ENCODE peak calls at places on chromosome 5, in seven cellular contexts. N is astrocyte, J is nephron progenitor cell, U is endodermal cell, C is neural crest cell, O is cardiac fibroblast, K is psoas muscle. M is an unnamed sample.
A peak's percentile ranks its signal among the peaks of the same experiment; 100 is the strongest.

GRCh38 chr5:115818821-115819220 is 2.4 kb upstream of the CDO1 start:
- DNase-seq in N (no peak), J (no peak), U (no peak), C (no peak), O (no peak), K (no peak), M (no peak)

GRCh38 chr5:8057764-8058163 is 188.8 kb downstream of the MTRR start:
- DNase-seq in N (peak; percentile 26), J (no peak), U (no peak), C (no peak), O (peak; percentile 6), K (no peak), M (no peak)

GRCh38 chr5:66362021-66362420 is 217.9 kb downstream of the SREK1 start:
- DNase-seq in N (no peak), J (no peak), U (peak; percentile 21), C (no peak), O (no peak), K (no peak), M (no peak)

GRCh38 chr5:173239233-173239593 is 4.2 kb upstream of the NKX2-5 start:
- DNase-seq in N (no peak), J (no peak), U (no peak), C (no peak), O (no peak), K (no peak), M (no peak)

GRCh38 chr5:157540707-157541451 is 34.7 kb downstream of the ADAM19 start:
- DNase-seq in N (peak; percentile 83), J (no peak), U (peak; percentile 73), C (no peak), O (peak; percentile 81), K (peak; percentile 64), M (no peak)

GRCh38 chr5:142015781-142016533 is 3.1 kb upstream of the GNPDA1 start:
- DNase-seq in N (peak; percentile 49), J (no peak), U (peak; percentile 26), C (no peak), O (peak; percentile 76), K (no peak), M (no peak)

GRCh38 chr5:67648201-67648671 is 451.6 kb upstream of the CD180 start:
- DNase-seq in N (peak; percentile 94), J (no peak), U (no peak), C (no peak), O (peak; percentile 70), K (peak; percentile 83), M (no peak)

GRCh38 chr5:108380531-108381021 is 1.3 kb downstream of the FBXL17 start:
- DNase-seq in N (peak; percentile 14), J (peak; percentile 69), U (peak; percentile 84), C (peak; percentile 10), O (peak; percentile 25), K (peak; percentile 50), M (peak; percentile 30)

GRCh38 chr5:74141053-74141452 is 499.5 kb downstream of the ENC1 start:
- DNase-seq in N (peak; percentile 64), J (no peak), U (no peak), C (no peak), O (peak; percentile 76), K (no peak), M (no peak)

GRCh38 chr5:64958757-64959391 is 190.1 kb downstream of the CWC27 start:
- DNase-seq in N (peak; percentile 27), J (no peak), U (no peak), C (no peak), O (peak; percentile 74), K (no peak), M (no peak)

GRCh38 chr5:14178091-14178490 is 34.9 kb downstream of the TRIO start:
- DNase-seq in N (peak; percentile 77), J (no peak), U (no peak), C (no peak), O (no peak), K (no peak), M (no peak)

GRCh38 chr5:166093312-166093711 is 2198.1 kb upstream of the WWC1 start:
- DNase-seq in N (no peak), J (no peak), U (no peak), C (no peak), O (no peak), K (no peak), M (no peak)

GRCh38 chr5:116564322-116564721 is 10.3 kb downstream of the SEMA6A start:
- DNase-seq in N (no peak), J (no peak), U (peak; percentile 35), C (no peak), O (no peak), K (no peak), M (no peak)

GRCh38 chr5:134458234-134458633 is 46.6 kb upstream of the CDKN2AIPNL start:
- DNase-seq in N (peak; percentile 68), J (no peak), U (no peak), C (no peak), O (no peak), K (peak; percentile 78), M (no peak)

GRCh38 chr5:41966706-41967105 is 41.6 kb downstream of the FBXO4 start:
- DNase-seq in N (no peak), J (no peak), U (no peak), C (no peak), O (no peak), K (no peak), M (no peak)

GRCh38 chr5:69450116-69450515 is 35.2 kb downstream of the MARVELD2 start:
- DNase-seq in N (peak; percentile 96), J (no peak), U (peak; percentile 7), C (no peak), O (peak; percentile 96), K (no peak), M (no peak)

GRCh38 chr5:42487077-42487476 is 63.8 kb downstream of the GHR start:
- DNase-seq in N (no peak), J (no peak), U (no peak), C (no peak), O (no peak), K (no peak), M (no peak)

GRCh38 chr5:16931334-16932110 is 4.6 kb downstream of the MYO10 start:
- DNase-seq in N (peak; percentile 76), J (no peak), U (no peak), C (no peak), O (no peak), K (no peak), M (no peak)
- TF ChIP-seq CTCF in N (no peak), J (no peak), U (no peak), C (no peak), O (no peak), K (no peak), M (no peak)

GRCh38 chr5:127758884-127759283 is 55.7 kb downstream of the CCDC192 start:
- DNase-seq in N (no peak), J (no peak), U (peak; percentile 59), C (no peak), O (peak; percentile 33), K (no peak), M (no peak)

GRCh38 chr5:127754259-127754658 is 51.1 kb downstream of the CCDC192 start:
- DNase-seq in N (peak; percentile 70), J (no peak), U (no peak), C (no peak), O (peak; percentile 48), K (no peak), M (peak; percentile 11)

GRCh38 chr5:127761869-127762268 is 58.7 kb downstream of the CCDC192 start:
- DNase-seq in N (no peak), J (no peak), U (no peak), C (no peak), O (no peak), K (no peak), M (no peak)

GRCh38 chr5:127754727-127755126 is 51.5 kb downstream of the CCDC192 start:
- DNase-seq in N (no peak), J (no peak), U (no peak), C (no peak), O (no peak), K (no peak), M (no peak)

DNA sequence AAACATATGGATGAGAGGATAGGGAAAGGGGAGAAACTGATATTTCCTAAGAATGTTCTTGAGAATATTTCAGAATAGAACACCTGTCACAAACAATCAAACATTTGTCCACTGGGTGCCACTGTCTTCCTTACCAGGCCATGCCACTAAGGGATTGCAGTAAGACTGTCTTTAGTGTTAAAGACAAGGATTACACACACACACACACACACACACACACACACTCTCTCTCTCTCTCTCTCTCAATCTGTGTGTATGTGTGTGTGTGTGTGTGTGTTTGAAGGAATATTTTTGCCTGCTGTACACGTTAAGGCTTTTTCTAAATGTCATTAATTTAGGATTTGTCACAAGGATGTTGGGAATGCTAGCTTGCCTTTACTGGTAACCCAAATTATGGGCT is 54.4 kb downstream of the CCDC192 start:
- DNase-seq in N (peak; percentile 50), J (no peak), U (peak; percentile 59), C (no peak), O (peak; percentile 84), K (no peak), M (no peak)
- TF ChIP-seq CTCF in N (peak; percentile 53), J (no peak), U (peak; percentile 72), C (peak; percentile 63), O (peak; percentile 57), K (peak; percentile 56), M (peak; percentile 36)

GRCh38 chr5:82359286-82359685 is 81.1 kb upstream of the RPS23 start:
- DNase-seq in N (peak; percentile 76), J (no peak), U (no peak), C (no peak), O (peak; percentile 67), K (no peak), M (no peak)

GRCh38 chr5:82356808-82357671 is 78.9 kb upstream of the RPS23 start:
- DNase-seq in N (peak; percentile 100), J (no peak), U (peak; percentile 65), C (no peak), O (peak; percentile 99), K (peak; percentile 85), M (no peak)

GRCh38 chr5:82355921-82356454 is 77.8 kb upstream of the RPS23 start:
- DNase-seq in N (peak; percentile 66), J (no peak), U (no peak), C (no peak), O (peak; percentile 84), K (no peak), M (no peak)

GRCh38 chr5:82360043-82360442 is 81.9 kb upstream of the RPS23 start:
- DNase-seq in N (no peak), J (peak; percentile 19), U (no peak), C (no peak), O (no peak), K (no peak), M (no peak)

DNA sequence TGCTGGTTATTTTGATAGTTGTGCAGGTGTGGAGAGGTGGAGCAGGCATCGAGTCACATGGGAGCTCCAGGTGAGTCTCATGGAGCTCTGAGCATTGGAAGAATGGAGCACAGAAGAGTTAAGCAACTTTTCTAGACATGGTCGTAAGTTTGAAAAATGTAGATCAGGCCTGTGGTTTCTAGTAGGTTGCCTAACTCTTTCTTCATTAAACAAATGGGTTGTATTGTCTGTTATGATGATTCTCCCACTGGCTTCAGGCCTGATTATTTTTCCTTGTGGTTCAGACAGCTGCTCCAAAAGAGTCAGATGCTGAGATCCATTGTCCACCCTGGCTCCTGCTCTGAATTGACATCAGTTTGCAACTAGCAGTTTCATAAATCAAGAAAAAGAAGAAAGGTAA is 80.3 kb upstream of the RPS23 start:
- DNase-seq in N (peak; percentile 95), J (no peak), U (no peak), C (no peak), O (peak; percentile 81), K (no peak), M (no peak)
- TF ChIP-seq CTCF in N (no peak), J (no peak), U (no peak), C (no peak), O (no peak), K (no peak), M (no peak)

DNA sequence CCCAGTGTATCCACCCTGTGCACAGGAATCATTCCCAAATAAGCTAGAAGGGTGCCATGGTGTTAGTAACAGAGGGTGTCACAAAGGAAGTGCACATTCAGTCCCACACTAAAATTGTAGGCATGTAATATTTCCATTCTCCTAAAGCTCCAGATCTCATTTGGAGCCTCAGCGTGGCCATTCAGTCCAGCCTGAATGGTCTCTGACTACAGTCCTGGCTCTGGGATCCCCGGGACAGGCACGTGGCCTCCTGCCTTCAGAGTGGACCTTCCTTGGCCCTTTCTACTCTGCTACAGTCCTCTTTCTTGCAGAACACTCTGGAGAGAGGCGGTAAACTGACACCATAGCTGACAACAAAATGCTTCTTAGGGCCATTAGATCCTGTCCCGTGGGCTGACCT is 243.9 kb downstream of the IRX2 start:
- DNase-seq in N (no peak), J (no peak), U (no peak), C (no peak), O (no peak), K (no peak), M (no peak)
- TF ChIP-seq CTCF in N (no peak), J (no peak), U (no peak), C (no peak), O (no peak), K (no peak), M (no peak)

M was measured in progenitor cell of endocrine pancreas.